ENCODE peak calls at places on chromosomes 11 and 22, in seven cellular contexts. G is body of pancreas, T is left ventricle myocardium inferior, M is stomach, I is A549, W is uterus, L is tibial artery. E is an unnamed sample.

GRCh38 chr11:86291466-86292262 is 10.4 kb upstream of the HIKESHI start:
- DNase-seq in G (peak), I (peak), T (no peak), W (peak), L (no peak), M (peak), E (peak)

GRCh38 chr22:50482107-50483074 is 1.0 kb downstream of the ADM2 start:
- DNase-seq in L (no peak), M (no peak), I (no peak), W (no peak), G (no peak), T (no peak), E (no peak)

GRCh38 chr11:6251990-6252473 is 7.6 kb upstream of the CCKBR start:
- DNase-seq in G (peak), M (peak), W (no peak), L (no peak), T (no peak), I (no peak), E (no peak)

GRCh38 chr11:133382217-133382746 is 150.0 kb downstream of the OPCML start:
- DNase-seq in L (no peak), M (no peak), T (no peak), G (no peak), W (no peak), I (no peak), E (no peak)

GRCh38 chr11:99531468-99531867 is 510.7 kb downstream of the CNTN5 start:
- DNase-seq in T (no peak), G (no peak), I (no peak), W (no peak), M (no peak), L (no peak), E (no peak)

GRCh38 chr11:88555018-88555828 is 217.7 kb upstream of the CTSC start:
- DNase-seq in W (peak), G (peak), M (no peak), L (peak), I (peak), T (no peak), E (peak)

GRCh38 chr11:66116576-66117361 is 46.7 kb downstream of the PACS1 start:
- DNase-seq in T (no peak), L (no peak), I (no peak), G (no peak), M (no peak), W (no peak), E (no peak)

GRCh38 chr11:27408231-27408630 is 45.2 kb upstream of the CCDC34 start:
- DNase-seq in L (no peak), T (no peak), W (no peak), I (no peak), G (no peak), M (no peak), E (no peak)

GRCh38 chr11:706439-706956 is 467 bp downstream of the EPS8L2 start:
- DNase-seq in T (no peak), W (no peak), M (peak), G (peak), I (peak), L (no peak), E (no peak)

GRCh38 chr11:4393209-4394196 is at the start of gene TRIM21:
- DNase-seq in I (peak), G (peak), T (peak), W (peak), L (peak), M (peak), E (peak)

GRCh38 chr11:129434641-129435498 is 59.2 kb downstream of the BARX2 start:
- DNase-seq in T (no peak), W (no peak), G (no peak), I (no peak), L (no peak), M (no peak), E (no peak)

GRCh38 chr11:36605221-36606216 is 7.5 kb upstream of the RAG2 start:
- DNase-seq in I (no peak), T (no peak), W (no peak), L (no peak), G (no peak), M (no peak), E (no peak)

GRCh38 chr22:44330727-44331660 is 18.2 kb upstream of the SHISAL1 start:
- DNase-seq in M (no peak), G (no peak), I (no peak), L (no peak), W (no peak), T (no peak), E (no peak)

GRCh38 chr11:62599909-62600308 is 1.8 kb downstream of the MTA2 start:
- DNase-seq in L (no peak), M (no peak), T (no peak), W (no peak), I (no peak), G (no peak), E (peak)

GRCh38 chr11:62601364-62602140 is at the start of gene MTA2:
- DNase-seq in I (peak), G (peak), W (peak), M (peak), T (peak), L (peak), E (peak)

GRCh38 chr11:62600367-62601113 is 1.1 kb downstream of the MTA2 start:
- DNase-seq in T (no peak), W (no peak), L (no peak), I (no peak), M (no peak), G (no peak), E (no peak)

GRCh38 chr11:62601114-62601363 is 626 bp downstream of the MTA2 start:
- DNase-seq in L (peak), M (peak), I (no peak), W (peak), G (peak), T (peak), E (no peak)

DNA sequence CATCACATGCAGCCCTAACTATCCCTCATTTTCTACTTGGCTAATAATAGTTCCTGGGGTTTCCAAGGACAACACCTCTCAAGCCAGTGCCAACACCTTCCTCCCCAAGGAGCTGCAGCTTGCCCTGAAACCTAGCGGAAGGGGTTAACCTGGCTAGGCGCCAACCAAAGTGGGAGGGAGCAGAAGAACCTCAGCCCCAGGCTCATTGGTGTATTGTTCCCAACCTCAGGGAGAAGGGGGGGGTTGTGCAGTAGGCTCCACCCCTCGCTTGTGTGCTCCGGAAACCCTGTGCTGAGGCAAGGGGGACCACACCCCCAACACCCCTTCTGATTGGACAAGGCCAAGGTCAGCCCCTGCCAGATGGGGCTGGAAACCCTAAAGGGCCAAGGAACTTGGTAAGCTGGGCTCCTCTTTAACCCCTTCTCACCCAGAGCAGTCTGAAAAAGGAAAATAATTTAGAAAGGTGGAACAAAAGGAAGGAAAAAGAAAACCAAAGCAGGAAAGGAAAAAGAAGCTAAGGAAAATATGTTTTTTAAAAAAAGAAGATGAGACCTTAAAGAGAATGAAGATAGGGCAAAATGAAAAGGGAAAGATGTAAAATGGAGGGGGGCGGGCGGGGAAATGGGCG is 2.5 kb downstream of the MTA2 start:
- DNase-seq in M (peak), L (peak), W (peak), G (peak), I (peak), T (peak), E (peak)
- H3K27ac ChIP-seq in M (peak), L (peak), W (peak), G (no peak), I (peak), T (peak), E (peak)

GRCh38 chr11:102598272-102598671 is 26.9 kb downstream of the MMP20 start:
- DNase-seq in T (no peak), W (no peak), G (no peak), M (no peak), I (no peak), L (no peak), E (no peak)
- H3K27ac ChIP-seq in T (no peak), W (no peak), G (no peak), M (no peak), I (peak), L (no peak), E (peak)

GRCh38 chr11:58316142-58316541 is 42.7 kb downstream of the OR5B17 start:
- DNase-seq in G (no peak), W (no peak), L (no peak), M (no peak), T (no peak), I (no peak), E (peak)
- H3K27ac ChIP-seq in G (no peak), W (no peak), L (no peak), M (no peak), T (no peak), I (no peak), E (peak)

GRCh38 chr11:131137046-131137445 is 220.8 kb upstream of the SNX19 start:
- DNase-seq in M (no peak), T (no peak), G (no peak), W (no peak), I (no peak), L (no peak), E (no peak)

DNA sequence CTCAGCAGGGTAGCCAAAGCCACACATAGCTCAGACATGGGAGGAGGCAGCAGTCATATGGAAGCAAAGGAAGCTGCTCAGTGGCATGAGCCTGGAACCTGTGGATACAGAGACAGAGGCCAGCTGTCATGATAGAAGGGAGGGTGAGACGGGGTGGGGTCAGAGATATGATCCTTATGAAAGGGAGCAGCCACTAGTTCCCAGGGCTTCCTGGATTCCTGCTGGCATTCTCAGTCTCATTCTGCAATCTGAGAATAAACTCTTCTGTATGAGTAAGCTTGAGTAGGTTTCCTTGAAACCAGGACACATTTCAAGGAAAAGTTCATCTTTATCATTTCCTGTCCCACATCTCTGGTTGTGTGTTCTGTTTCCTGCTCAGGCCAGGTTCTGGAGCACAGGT is 220.2 kb upstream of the SNX19 start:
- DNase-seq in G (no peak), M (no peak), W (no peak), L (no peak), T (no peak), I (no peak), E (no peak)
- H3K27ac ChIP-seq in G (no peak), M (no peak), W (no peak), L (no peak), T (no peak), I (no peak), E (peak)

GRCh38 chr22:17056807-17057206 is 28.0 kb upstream of the IL17RA start:
- DNase-seq in L (no peak), G (no peak), M (no peak), T (no peak), I (no peak), W (no peak), E (no peak)
- H3K27ac ChIP-seq in L (no peak), G (no peak), M (no peak), T (no peak), I (no peak), W (no peak), E (no peak)

DNA sequence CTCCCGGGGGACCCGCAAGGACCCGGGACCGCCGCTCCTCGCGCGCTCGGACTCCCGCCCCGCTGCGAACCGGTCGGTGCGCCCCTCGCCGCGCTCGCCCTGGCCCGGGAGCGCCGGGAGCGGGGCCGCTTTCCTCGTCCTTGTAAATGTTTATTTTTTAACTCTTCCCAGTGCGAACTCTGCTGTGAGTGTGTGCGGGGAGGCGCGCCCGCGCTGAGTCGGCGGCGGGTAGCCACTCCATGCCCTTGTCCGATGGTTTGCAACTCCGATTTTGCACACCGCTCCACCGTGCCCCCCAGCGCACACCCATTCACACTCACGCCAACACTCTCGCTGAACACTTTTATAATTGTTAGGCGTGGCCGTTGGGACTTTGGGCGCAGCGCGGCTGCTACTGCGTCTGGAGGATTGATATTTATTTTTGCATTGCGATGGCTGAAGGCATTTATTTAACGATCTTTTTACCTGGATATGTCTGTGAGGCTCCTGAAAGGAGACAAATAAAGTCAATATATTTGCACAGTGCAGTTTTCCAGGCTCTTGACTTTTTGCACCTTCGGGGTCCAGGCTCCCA is 1.0 kb downstream of the C11orf96 start:
- DNase-seq in T (no peak), L (no peak), I (no peak), G (no peak), W (no peak), M (no peak), E (no peak)
- H3K27ac ChIP-seq in T (peak), L (peak), I (no peak), G (no peak), W (peak), M (peak), E (no peak)

GRCh38 chr11:94876645-94877445 is 96.5 kb downstream of the CWC15 start:
- DNase-seq in M (no peak), I (peak), T (peak), W (peak), G (peak), L (peak), E (no peak)

GRCh38 chr11:94871491-94872185 is 101.7 kb downstream of the CWC15 start:
- DNase-seq in W (no peak), T (no peak), L (no peak), M (no peak), G (no peak), I (no peak), E (no peak)

GRCh38 chr11:94876222-94876621 is 97.1 kb downstream of the CWC15 start:
- DNase-seq in L (no peak), T (no peak), W (no peak), G (no peak), M (no peak), I (no peak), E (no peak)

GRCh38 chr11:94877446-94878200 is 95.7 kb downstream of the CWC15 start:
- DNase-seq in I (no peak), L (no peak), T (no peak), G (no peak), W (no peak), M (no peak), E (no peak)

DNA sequence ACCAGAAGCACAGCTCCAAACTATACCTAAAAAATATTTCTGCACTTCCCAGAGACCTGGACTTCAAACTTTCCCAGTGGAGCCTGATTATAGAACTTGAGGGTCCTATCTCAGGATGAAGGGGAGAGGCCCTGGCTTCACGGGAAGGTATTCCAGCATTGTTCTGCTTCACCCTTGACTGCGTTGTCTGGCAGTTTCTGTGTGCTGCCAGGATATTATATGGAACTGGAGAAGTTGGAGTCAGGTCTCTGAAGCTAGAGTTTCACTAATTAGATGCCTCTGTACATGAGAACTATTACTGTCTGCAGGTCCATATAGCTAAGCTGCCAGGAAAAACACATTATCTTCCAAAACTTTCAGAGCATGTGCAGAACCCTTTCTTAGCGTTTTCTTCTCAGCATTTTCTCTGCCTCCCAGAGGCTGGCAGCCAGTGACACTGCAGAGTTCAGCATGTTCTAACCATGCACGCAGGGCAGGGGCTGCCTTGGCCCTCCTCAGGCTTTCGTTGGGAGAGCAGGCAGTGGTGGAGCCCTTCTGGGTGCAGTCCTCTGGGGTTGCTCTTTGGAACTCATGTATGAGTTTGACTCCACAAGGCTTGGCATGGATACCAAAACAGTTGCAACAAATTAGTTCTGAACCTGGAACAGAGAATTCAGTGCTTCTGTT is 99.3 kb downstream of the CWC15 start:
- DNase-seq in G (no peak), W (no peak), M (no peak), I (no peak), L (no peak), T (no peak), E (no peak)
- H3K27ac ChIP-seq in G (no peak), W (no peak), M (no peak), I (no peak), L (peak), T (no peak), E (peak)

DNA sequence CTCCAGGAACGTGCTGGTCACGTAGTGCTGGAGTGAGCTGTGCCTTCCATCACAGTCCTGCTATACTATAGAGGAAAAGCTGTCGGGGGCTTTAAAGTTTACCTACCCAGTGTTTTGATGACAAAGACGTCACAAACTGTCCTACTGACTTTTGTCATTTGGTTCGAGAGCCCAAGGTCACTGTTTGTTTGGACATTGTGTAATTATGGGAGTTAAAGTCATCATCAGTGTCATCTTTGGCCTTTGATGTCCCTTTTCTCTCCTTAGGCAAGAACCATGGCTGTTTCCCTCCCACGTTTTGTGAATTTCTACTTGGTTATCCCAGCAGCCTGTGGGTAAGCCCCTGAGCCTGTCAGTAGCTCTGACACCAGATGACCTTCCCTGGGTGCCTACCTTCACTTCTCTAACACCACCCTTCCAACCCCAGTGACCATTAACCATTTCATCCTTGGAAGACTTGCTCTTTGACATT is 59.3 kb downstream of the SLC1A2 start:
- DNase-seq in G (no peak), T (no peak), W (no peak), L (no peak), I (no peak), M (no peak), E (no peak)
- H3K27ac ChIP-seq in G (peak), T (peak), W (peak), L (peak), I (peak), M (peak), E (no peak)

GRCh38 chr11:102319544-102319943 is 2.3 kb downstream of the BIRC3 start:
- DNase-seq in G (no peak), W (no peak), L (no peak), I (no peak), T (no peak), M (no peak), E (no peak)

GRCh38 chr11:102317099-102317767 is at the start of gene BIRC3:
- DNase-seq in G (peak), T (peak), L (peak), I (peak), M (peak), W (peak), E (peak)

GRCh38 chr11:102317768-102318103 is 452 bp downstream of the BIRC3 start:
- DNase-seq in W (no peak), G (no peak), L (no peak), T (no peak), M (no peak), I (no peak), E (no peak)

GRCh38 chr11:102320166-102320565 is 2.9 kb downstream of the BIRC3 start:
- DNase-seq in M (no peak), G (no peak), T (no peak), L (no peak), I (no peak), W (no peak), E (no peak)

DNA sequence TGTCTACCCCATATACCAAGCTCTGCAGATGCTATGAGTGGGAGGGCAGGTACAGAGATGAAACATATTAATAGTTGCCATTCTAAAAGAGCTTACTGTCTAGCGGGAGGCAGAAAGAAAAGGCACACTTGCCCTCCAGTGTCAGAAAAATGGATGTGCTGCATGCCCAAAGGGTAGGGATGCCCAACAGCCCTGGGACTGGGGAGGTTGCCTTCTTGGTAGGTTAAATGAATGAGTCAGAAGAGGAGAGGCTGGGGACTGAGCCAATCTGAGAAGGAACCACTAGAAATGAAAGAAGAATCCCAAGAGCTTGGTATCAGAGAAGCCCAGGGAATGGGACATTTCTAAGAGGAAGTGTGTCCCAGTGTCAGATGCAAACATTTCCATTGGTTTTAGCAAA is 1.2 kb downstream of the BIRC3 start:
- DNase-seq in T (no peak), M (peak), I (peak), W (no peak), G (no peak), L (no peak), E (no peak)
- H3K27ac ChIP-seq in T (peak), M (peak), I (peak), W (peak), G (no peak), L (no peak), E (no peak)

E was measured in epithelial cell of prostate.